ENCODE peak calls at places on chromosome 12, in six cellular contexts. One of them, this sample, is unnamed.

GRCh38 chr12:75568387-75568786 is 57.0 kb upstream of the KRR1 start:
- DNase-seq in K562: no peak
- DNase-seq in H1: no peak
- DNase-seq in HepG2: no peak
- DNase-seq in SK-N-SH: no peak
- DNase-seq in GM12878: no peak
- DNase-seq in this sample: no peak

GRCh38 chr12:1355396-1355795 is 239.0 kb downstream of the FBXL14 start:
- DNase-seq in K562: no peak
- DNase-seq in H1: no peak
- DNase-seq in HepG2: no peak
- DNase-seq in SK-N-SH: no peak
- DNase-seq in GM12878: no peak
- DNase-seq in this sample: no peak

GRCh38 chr12:29608581-29608980 is 111.1 kb upstream of the OVCH1 start:
- DNase-seq in K562: no peak
- DNase-seq in H1: no peak
- DNase-seq in HepG2: no peak
- DNase-seq in SK-N-SH: no peak
- DNase-seq in GM12878: no peak
- DNase-seq in this sample: no peak

GRCh38 chr12:1799882-1800645 is 20.3 kb upstream of the LRTM2 start:
- DNase-seq in K562: no peak
- DNase-seq in H1: no peak
- DNase-seq in HepG2: no peak
- DNase-seq in SK-N-SH: peak
- DNase-seq in GM12878: no peak
- DNase-seq in this sample: no peak

GRCh38 chr12:1922985-1923384 is 4.5 kb upstream of the CACNA2D4 start:
- DNase-seq in K562: no peak
- DNase-seq in H1: no peak
- DNase-seq in HepG2: no peak
- DNase-seq in SK-N-SH: no peak
- DNase-seq in GM12878: no peak
- DNase-seq in this sample: no peak

GRCh38 chr12:110304061-110304551 is 23.1 kb downstream of the ATP2A2 start:
- DNase-seq in K562: no peak
- DNase-seq in H1: no peak
- DNase-seq in HepG2: no peak
- DNase-seq in SK-N-SH: no peak
- DNase-seq in GM12878: no peak
- DNase-seq in this sample: no peak

GRCh38 chr12:82688035-82688501 is 1.4 kb downstream of the TMTC2 start:
- DNase-seq in K562: no peak
- DNase-seq in H1: no peak
- DNase-seq in HepG2: no peak
- DNase-seq in SK-N-SH: peak
- DNase-seq in GM12878: no peak
- DNase-seq in this sample: peak

GRCh38 chr12:77060136-77060882 is 5.1 kb downstream of the E2F7 start:
- DNase-seq in K562: no peak
- DNase-seq in H1: no peak
- DNase-seq in HepG2: no peak
- DNase-seq in SK-N-SH: no peak
- DNase-seq in GM12878: peak
- DNase-seq in this sample: no peak

GRCh38 chr12:29944269-29945000 is 160.7 kb upstream of the TMTC1 start:
- DNase-seq in K562: no peak
- DNase-seq in H1: no peak
- DNase-seq in HepG2: no peak
- DNase-seq in SK-N-SH: no peak
- DNase-seq in GM12878: no peak
- DNase-seq in this sample: no peak

GRCh38 chr12:92300781-92301180 is 155.1 kb upstream of the BTG1 start:
- DNase-seq in K562: no peak
- DNase-seq in H1: no peak
- DNase-seq in HepG2: no peak
- DNase-seq in SK-N-SH: no peak
- DNase-seq in GM12878: no peak
- DNase-seq in this sample: peak

GRCh38 chr12:69466867-69467266 is 3.3 kb upstream of the FRS2 start:
- DNase-seq in K562: no peak
- DNase-seq in H1: peak
- DNase-seq in HepG2: peak
- DNase-seq in SK-N-SH: no peak
- DNase-seq in GM12878: no peak
- DNase-seq in this sample: no peak
- H3K4me3 ChIP-seq in K562: no peak
- H3K4me3 ChIP-seq in H1: no peak
- H3K4me3 ChIP-seq in HepG2: no peak
- H3K4me3 ChIP-seq in SK-N-SH: no peak
- H3K4me3 ChIP-seq in GM12878: no peak
- H3K4me3 ChIP-seq in this sample: no peak

GRCh38 chr12:7171854-7172253 is 17.6 kb upstream of the PEX5 start:
- DNase-seq in K562: no peak
- DNase-seq in H1: no peak
- DNase-seq in HepG2: no peak
- DNase-seq in SK-N-SH: no peak
- DNase-seq in GM12878: no peak
- DNase-seq in this sample: no peak

GRCh38 chr12:7178481-7178880 is 11.0 kb upstream of the PEX5 start:
- DNase-seq in K562: no peak
- DNase-seq in H1: no peak
- DNase-seq in HepG2: no peak
- DNase-seq in SK-N-SH: no peak
- DNase-seq in GM12878: no peak
- DNase-seq in this sample: no peak

GRCh38 chr12:7180685-7181084 is 8.8 kb upstream of the PEX5 start:
- DNase-seq in K562: no peak
- DNase-seq in H1: no peak
- DNase-seq in HepG2: no peak
- DNase-seq in SK-N-SH: no peak
- DNase-seq in GM12878: no peak
- DNase-seq in this sample: no peak

GRCh38 chr12:7175493-7175892 is 14.0 kb upstream of the PEX5 start:
- DNase-seq in K562: no peak
- DNase-seq in H1: no peak
- DNase-seq in HepG2: no peak
- DNase-seq in SK-N-SH: no peak
- DNase-seq in GM12878: no peak
- DNase-seq in this sample: no peak

GRCh38 chr12:7176595-7176994 is 12.9 kb upstream of the PEX5 start:
- DNase-seq in K562: no peak
- DNase-seq in H1: no peak
- DNase-seq in HepG2: no peak
- DNase-seq in SK-N-SH: no peak
- DNase-seq in GM12878: no peak
- DNase-seq in this sample: no peak
- TF ChIP-seq GABPA in K562: no peak
- TF ChIP-seq GABPA in H1: no peak
- TF ChIP-seq GABPA in HepG2: no peak
- TF ChIP-seq GABPA in SK-N-SH: no peak
- TF ChIP-seq GABPA in GM12878: no peak
- TF ChIP-seq GABPA in this sample: no peak

GRCh38 chr12:70606001-70606400 is 31.2 kb downstream of the PTPRB start:
- DNase-seq in K562: no peak
- DNase-seq in H1: no peak
- DNase-seq in HepG2: peak
- DNase-seq in SK-N-SH: no peak
- DNase-seq in GM12878: no peak
- DNase-seq in this sample: no peak
- H3K4me3 ChIP-seq in K562: no peak
- H3K4me3 ChIP-seq in H1: no peak
- H3K4me3 ChIP-seq in HepG2: no peak
- H3K4me3 ChIP-seq in SK-N-SH: no peak
- H3K4me3 ChIP-seq in GM12878: no peak
- H3K4me3 ChIP-seq in this sample: no peak

GRCh38 chr12:52798671-52799497 is 3.0 kb upstream of the KRT3 start:
- DNase-seq in K562: no peak
- DNase-seq in H1: no peak
- DNase-seq in HepG2: no peak
- DNase-seq in SK-N-SH: no peak
- DNase-seq in GM12878: no peak
- DNase-seq in this sample: no peak
- TF ChIP-seq GABPA in K562: no peak
- TF ChIP-seq GABPA in H1: no peak
- TF ChIP-seq GABPA in HepG2: no peak
- TF ChIP-seq GABPA in SK-N-SH: no peak
- TF ChIP-seq GABPA in GM12878: no peak
- TF ChIP-seq GABPA in this sample: no peak

GRCh38 chr12:95385246-95385645 is 88.7 kb upstream of the METAP2 start:
- DNase-seq in K562: peak
- DNase-seq in H1: no peak
- DNase-seq in HepG2: no peak
- DNase-seq in SK-N-SH: no peak
- DNase-seq in GM12878: no peak
- DNase-seq in this sample: no peak
- H3K4me3 ChIP-seq in K562: no peak
- H3K4me3 ChIP-seq in H1: no peak
- H3K4me3 ChIP-seq in HepG2: no peak
- H3K4me3 ChIP-seq in SK-N-SH: no peak
- H3K4me3 ChIP-seq in GM12878: no peak
- H3K4me3 ChIP-seq in this sample: no peak

GRCh38 chr12:108236366-108236765 is 102.7 kb downstream of the CMKLR1 start:
- DNase-seq in K562: no peak
- DNase-seq in H1: no peak
- DNase-seq in HepG2: no peak
- DNase-seq in SK-N-SH: no peak
- DNase-seq in GM12878: no peak
- DNase-seq in this sample: no peak
- TF ChIP-seq GABPA in K562: no peak
- TF ChIP-seq GABPA in H1: no peak
- TF ChIP-seq GABPA in HepG2: no peak
- TF ChIP-seq GABPA in SK-N-SH: no peak
- TF ChIP-seq GABPA in GM12878: no peak
- TF ChIP-seq GABPA in this sample: no peak

GRCh38 chr12:54415223-54415929 is 3.7 kb downstream of the ITGA5 start:
- DNase-seq in K562: no peak
- DNase-seq in H1: no peak
- DNase-seq in HepG2: no peak
- DNase-seq in SK-N-SH: no peak
- DNase-seq in GM12878: no peak
- DNase-seq in this sample: no peak
- H3K4me3 ChIP-seq in K562: no peak
- H3K4me3 ChIP-seq in H1: no peak
- H3K4me3 ChIP-seq in HepG2: no peak
- H3K4me3 ChIP-seq in SK-N-SH: no peak
- H3K4me3 ChIP-seq in GM12878: no peak
- H3K4me3 ChIP-seq in this sample: no peak

GRCh38 chr12:47856094-47856493 is 36.4 kb upstream of the HDAC7 start:
- DNase-seq in K562: no peak
- DNase-seq in H1: no peak
- DNase-seq in HepG2: no peak
- DNase-seq in SK-N-SH: no peak
- DNase-seq in GM12878: no peak
- DNase-seq in this sample: no peak

GRCh38 chr12:47860873-47861272 is 41.2 kb upstream of the HDAC7 start:
- DNase-seq in K562: no peak
- DNase-seq in H1: no peak
- DNase-seq in HepG2: no peak
- DNase-seq in SK-N-SH: no peak
- DNase-seq in GM12878: no peak
- DNase-seq in this sample: no peak

GRCh38 chr12:47860279-47860841 is 40.7 kb upstream of the HDAC7 start:
- DNase-seq in K562: no peak
- DNase-seq in H1: no peak
- DNase-seq in HepG2: no peak
- DNase-seq in SK-N-SH: no peak
- DNase-seq in GM12878: no peak
- DNase-seq in this sample: no peak

GRCh38 chr12:47856721-47857575 is 37.2 kb upstream of the HDAC7 start:
- DNase-seq in K562: no peak
- DNase-seq in H1: no peak
- DNase-seq in HepG2: no peak
- DNase-seq in SK-N-SH: no peak
- DNase-seq in GM12878: no peak
- DNase-seq in this sample: no peak

DNA sequence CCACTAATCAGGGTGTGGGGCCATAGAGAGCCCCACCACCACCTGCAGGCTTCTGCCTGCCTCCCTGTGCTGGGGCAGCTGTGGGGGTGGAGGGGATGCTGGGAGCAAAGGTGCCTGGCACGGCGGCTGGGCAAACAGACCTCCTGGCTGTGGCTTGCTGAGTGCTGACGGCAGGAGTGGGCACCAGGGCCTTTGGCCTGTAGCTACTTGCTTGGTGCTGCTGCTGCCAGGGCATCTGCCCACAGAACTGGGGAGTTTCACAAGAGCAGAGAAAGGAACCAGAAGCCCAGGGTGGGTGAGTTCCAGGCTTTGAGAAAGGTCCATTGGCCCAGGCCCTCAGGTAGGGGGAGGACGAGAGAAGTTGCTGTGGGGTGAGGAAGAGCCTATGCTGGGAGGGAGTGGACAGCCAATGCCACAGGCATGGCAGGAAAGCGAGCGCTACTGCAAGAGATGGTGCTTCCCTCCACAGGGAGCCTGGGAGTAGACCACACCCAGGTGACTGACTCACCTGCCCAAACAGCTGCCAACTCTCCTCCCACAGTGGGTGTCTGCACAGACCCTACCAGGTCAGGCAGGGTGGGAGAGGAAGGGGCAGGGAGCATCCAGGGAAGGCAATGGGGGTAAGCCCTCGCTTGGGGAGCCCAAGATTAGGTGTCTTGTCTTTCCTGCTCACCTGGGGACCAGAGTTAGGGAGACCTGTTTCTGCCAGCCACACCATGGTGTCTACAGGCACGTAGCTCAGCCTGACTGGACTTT is 39.0 kb upstream of the HDAC7 start:
- DNase-seq in K562: no peak
- DNase-seq in H1: no peak
- DNase-seq in HepG2: no peak
- DNase-seq in SK-N-SH: no peak
- DNase-seq in GM12878: no peak
- DNase-seq in this sample: no peak
- TF ChIP-seq GABPA in K562: no peak
- TF ChIP-seq GABPA in H1: no peak
- TF ChIP-seq GABPA in HepG2: no peak
- TF ChIP-seq GABPA in SK-N-SH: no peak
- TF ChIP-seq GABPA in GM12878: no peak
- TF ChIP-seq GABPA in this sample: no peak

This sample was measured in HL-60.